ENCODE peak calls at places on chromosome 5, in four cellular contexts. One of them, this sample, is unnamed.

GRCh38 chr5:94517490-94518108 is 100.8 kb downstream of the KIAA0825 start:
- DNase-seq in HepG2: no peak
- DNase-seq in K562: no peak
- DNase-seq in GM12878: no peak
- DNase-seq in this sample: no peak

GRCh38 chr5:61587120-61587519 is 255.1 kb downstream of the ZSWIM6 start:
- DNase-seq in K562: no peak
- DNase-seq in GM12878: no peak
- DNase-seq in HepG2: no peak
- DNase-seq in this sample: no peak

GRCh38 chr5:2271280-2271679 is 388.6 kb upstream of the IRX4 start:
- DNase-seq in GM12878: no peak
- DNase-seq in HepG2: no peak
- DNase-seq in K562: no peak
- DNase-seq in this sample: no peak

GRCh38 chr5:136590581-136590980 is 225.2 kb upstream of the TRPC7 start:
- DNase-seq in HepG2: no peak
- DNase-seq in GM12878: no peak
- DNase-seq in K562: no peak
- DNase-seq in this sample: no peak

GRCh38 chr5:14231156-14231555 is 88.0 kb downstream of the TRIO start:
- DNase-seq in GM12878: no peak
- DNase-seq in HepG2: no peak
- DNase-seq in K562: no peak
- DNase-seq in this sample: no peak

GRCh38 chr5:179439181-179439990 is 94.1 kb upstream of the ADAMTS2 start:
- DNase-seq in GM12878: no peak
- DNase-seq in K562: no peak
- DNase-seq in HepG2: no peak
- DNase-seq in this sample: no peak

GRCh38 chr5:153559926-153560325 is 69.5 kb downstream of the GRIA1 start:
- DNase-seq in HepG2: no peak
- DNase-seq in GM12878: no peak
- DNase-seq in K562: no peak
- DNase-seq in this sample: no peak

GRCh38 chr5:93100433-93100832 is 480.6 kb downstream of the NR2F1-AS1 start:
- DNase-seq in HepG2: no peak
- DNase-seq in GM12878: no peak
- DNase-seq in K562: no peak
- DNase-seq in this sample: no peak

GRCh38 chr5:150780180-150780692 is 1.7 kb downstream of the SMIM3 start:
- DNase-seq in GM12878: peak
- DNase-seq in K562: no peak
- DNase-seq in HepG2: no peak
- DNase-seq in this sample: no peak

GRCh38 chr5:52190737-52191136 is 597.0 kb upstream of the ITGA1 start:
- DNase-seq in HepG2: no peak
- DNase-seq in K562: no peak
- DNase-seq in GM12878: no peak
- DNase-seq in this sample: no peak

GRCh38 chr5:62506659-62507460 is 71.8 kb upstream of the LRRC70 start:
- DNase-seq in K562: no peak
- DNase-seq in HepG2: no peak
- DNase-seq in GM12878: no peak
- DNase-seq in this sample: no peak

GRCh38 chr5:65612298-65612907 is 11.7 kb downstream of the TRIM23 start:
- DNase-seq in GM12878: no peak
- DNase-seq in K562: no peak
- DNase-seq in HepG2: no peak
- DNase-seq in this sample: no peak

GRCh38 chr5:150103678-150104549 is 17.6 kb upstream of the CSF1R start:
- DNase-seq in HepG2: no peak
- DNase-seq in GM12878: no peak
- DNase-seq in K562: no peak
- DNase-seq in this sample: no peak

GRCh38 chr5:93658044-93658443 is 75.0 kb downstream of the NR2F1 start:
- DNase-seq in HepG2: no peak
- DNase-seq in K562: no peak
- DNase-seq in GM12878: no peak
- DNase-seq in this sample: no peak

GRCh38 chr5:74296685-74297084 is 343.8 kb downstream of the ENC1 start:
- DNase-seq in K562: no peak
- DNase-seq in HepG2: no peak
- DNase-seq in GM12878: peak
- DNase-seq in this sample: no peak

GRCh38 chr5:137470111-137470920 is 28.8 kb downstream of the SPOCK1 start:
- DNase-seq in HepG2: no peak
- DNase-seq in K562: no peak
- DNase-seq in GM12878: no peak
- DNase-seq in this sample: no peak

GRCh38 chr5:159095218-159095617 is 4.5 kb downstream of the EBF1 start:
- DNase-seq in GM12878: no peak
- DNase-seq in HepG2: no peak
- DNase-seq in K562: no peak
- DNase-seq in this sample: no peak

GRCh38 chr5:43007246-43007910 is 32.7 kb downstream of the ANXA2R start:
- DNase-seq in K562: peak
- DNase-seq in HepG2: peak
- DNase-seq in GM12878: no peak
- DNase-seq in this sample: no peak

GRCh38 chr5:65394078-65394477 is 87.6 kb downstream of the ADAMTS6 start:
- DNase-seq in HepG2: peak
- DNase-seq in GM12878: no peak
- DNase-seq in K562: no peak
- DNase-seq in this sample: no peak

GRCh38 chr5:71778678-71779276 is 59.7 kb downstream of the CARTPT start:
- DNase-seq in K562: no peak
- DNase-seq in HepG2: peak
- DNase-seq in GM12878: no peak
- DNase-seq in this sample: peak

GRCh38 chr5:64100203-64100602 is 65.4 kb upstream of the RNF180 start:
- DNase-seq in GM12878: no peak
- DNase-seq in HepG2: no peak
- DNase-seq in K562: no peak
- DNase-seq in this sample: no peak

GRCh38 chr5:17898766-17899165 is 264.5 kb downstream of the TAF11L14 start:
- DNase-seq in HepG2: no peak
- DNase-seq in K562: no peak
- DNase-seq in GM12878: no peak
- DNase-seq in this sample: no peak

GRCh38 chr5:170746081-170746951 is 37.2 kb upstream of the GABRP start:
- DNase-seq in HepG2: no peak
- DNase-seq in GM12878: no peak
- DNase-seq in K562: no peak
- DNase-seq in this sample: no peak

GRCh38 chr5:180642181-180643140 is 6.9 kb downstream of the FLT4 start:
- DNase-seq in HepG2: no peak
- DNase-seq in GM12878: no peak
- DNase-seq in K562: no peak
- DNase-seq in this sample: no peak

GRCh38 chr5:175658299-175659145 is 651 bp downstream of the HRH2 start:
- DNase-seq in K562: no peak
- DNase-seq in HepG2: no peak
- DNase-seq in GM12878: no peak
- DNase-seq in this sample: no peak

GRCh38 chr5:67451640-67452279 is 255.2 kb upstream of the CD180 start:
- DNase-seq in K562: no peak
- DNase-seq in GM12878: no peak
- DNase-seq in HepG2: no peak
- DNase-seq in this sample: no peak

GRCh38 chr5:17020586-17021362 is 84.7 kb upstream of the MYO10 start:
- DNase-seq in K562: no peak
- DNase-seq in HepG2: no peak
- DNase-seq in GM12878: no peak
- DNase-seq in this sample: no peak

GRCh38 chr5:5752844-5753243 is 330.4 kb downstream of the ICE1 start:
- DNase-seq in GM12878: peak
- DNase-seq in HepG2: no peak
- DNase-seq in K562: no peak
- DNase-seq in this sample: no peak

GRCh38 chr5:94125107-94125506 is 383.7 kb upstream of the POU5F2 start:
- DNase-seq in K562: no peak
- DNase-seq in HepG2: no peak
- DNase-seq in GM12878: no peak
- DNase-seq in this sample: no peak

GRCh38 chr5:151156732-151157402 is 712 bp downstream of the ANXA6 start:
- DNase-seq in K562: no peak
- DNase-seq in GM12878: no peak
- DNase-seq in HepG2: no peak
- DNase-seq in this sample: peak

GRCh38 chr5:31833710-31834109 is 194.8 kb downstream of the PDZD2 start:
- DNase-seq in GM12878: no peak
- DNase-seq in HepG2: no peak
- DNase-seq in K562: no peak
- DNase-seq in this sample: no peak

GRCh38 chr5:4643190-4643589 is 496.9 kb upstream of the ADAMTS16 start:
- DNase-seq in GM12878: no peak
- DNase-seq in HepG2: no peak
- DNase-seq in K562: no peak
- DNase-seq in this sample: no peak

GRCh38 chr5:144583493-144584154 is 413.0 kb downstream of the KCTD16 start:
- DNase-seq in K562: no peak
- DNase-seq in GM12878: no peak
- DNase-seq in HepG2: no peak
- DNase-seq in this sample: no peak

GRCh38 chr5:85077581-85077980 is 692.9 kb upstream of the EDIL3 start:
- DNase-seq in K562: no peak
- DNase-seq in HepG2: no peak
- DNase-seq in GM12878: no peak
- DNase-seq in this sample: no peak

GRCh38 chr5:148735301-148735700 is 81.0 kb upstream of the HTR4 start:
- DNase-seq in GM12878: no peak
- DNase-seq in K562: no peak
- DNase-seq in HepG2: no peak
- DNase-seq in this sample: no peak

GRCh38 chr5:152246401-152246800 is 158.7 kb downstream of the NMUR2 start:
- DNase-seq in K562: no peak
- DNase-seq in HepG2: peak
- DNase-seq in GM12878: no peak
- DNase-seq in this sample: peak

GRCh38 chr5:1510631-1511030 is 13.1 kb downstream of the LPCAT1 start:
- DNase-seq in HepG2: no peak
- DNase-seq in GM12878: no peak
- DNase-seq in K562: no peak
- DNase-seq in this sample: no peak

GRCh38 chr5:135087950-135088349 is 53.9 kb upstream of the PITX1 start:
- DNase-seq in K562: no peak
- DNase-seq in GM12878: no peak
- DNase-seq in HepG2: no peak
- DNase-seq in this sample: no peak

GRCh38 chr5:135085936-135086235 is 51.9 kb upstream of the PITX1 start:
- DNase-seq in K562: no peak
- DNase-seq in GM12878: no peak
- DNase-seq in HepG2: no peak
- DNase-seq in this sample: no peak

GRCh38 chr5:135085133-135085935 is 51.3 kb upstream of the PITX1 start:
- DNase-seq in HepG2: no peak
- DNase-seq in K562: no peak
- DNase-seq in GM12878: no peak
- DNase-seq in this sample: no peak

GRCh38 chr5:135089912-135090311 is 55.9 kb upstream of the PITX1 start:
- DNase-seq in K562: no peak
- DNase-seq in HepG2: no peak
- DNase-seq in GM12878: no peak
- DNase-seq in this sample: no peak

GRCh38 chr5:135086326-135086725 is 52.3 kb upstream of the PITX1 start:
- DNase-seq in K562: no peak
- DNase-seq in HepG2: no peak
- DNase-seq in GM12878: no peak
- DNase-seq in this sample: no peak
- TF ChIP-seq FOXK2 in K562: no peak
- TF ChIP-seq FOXK2 in HepG2: no peak
- TF ChIP-seq FOXK2 in GM12878: no peak
- TF ChIP-seq FOXK2 in this sample: no peak

DNA sequence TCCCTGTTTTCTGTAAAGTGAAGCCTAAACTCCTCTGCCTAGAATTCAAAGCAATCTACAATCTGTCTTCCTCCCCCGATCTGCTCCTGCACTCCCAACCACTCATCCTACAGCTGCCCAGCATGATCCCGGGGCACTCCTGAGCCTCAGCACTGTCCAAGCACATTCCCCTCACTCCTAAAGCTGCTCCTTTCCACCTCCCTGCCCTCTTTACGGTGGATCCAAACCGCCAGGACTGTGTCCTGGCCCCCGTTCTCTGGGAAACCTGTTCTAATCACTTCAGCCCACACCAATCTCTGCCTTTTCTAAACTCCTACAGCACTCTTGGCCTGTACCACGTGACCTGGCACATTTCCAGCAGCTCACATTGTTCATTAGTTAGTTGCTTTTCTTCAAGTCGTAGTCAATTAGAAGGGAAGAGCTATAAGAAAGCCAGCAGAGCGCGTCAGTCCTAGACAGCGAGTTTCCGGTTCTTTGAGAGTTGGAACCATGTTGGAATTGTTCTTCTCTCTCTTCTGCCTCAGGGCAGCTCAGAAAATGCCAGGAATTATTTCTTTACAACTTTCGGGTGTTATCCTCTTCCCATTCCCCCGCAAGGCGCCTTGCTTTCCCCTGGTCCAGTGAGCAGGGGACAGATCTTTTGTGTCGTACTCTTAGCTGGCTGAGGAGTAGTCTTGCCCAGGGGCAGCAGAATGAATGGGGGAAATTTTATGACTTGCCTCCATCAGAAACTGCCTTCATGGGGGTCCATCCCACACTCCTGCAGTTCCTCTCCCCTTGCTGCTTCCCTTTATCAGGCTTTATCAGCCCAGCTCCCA is 60.7 kb downstream of the NRG2 start:
- DNase-seq in GM12878: no peak
- DNase-seq in K562: peak
- DNase-seq in HepG2: no peak
- DNase-seq in this sample: peak
- TF ChIP-seq TARDBP in GM12878: no peak
- TF ChIP-seq TARDBP in K562: no peak
- TF ChIP-seq TARDBP in HepG2: no peak
- TF ChIP-seq TARDBP in this sample: no peak

GRCh38 chr5:143019614-143020515 is 249.7 kb downstream of the ARHGAP26 start:
- DNase-seq in GM12878: peak
- DNase-seq in K562: no peak
- DNase-seq in HepG2: no peak
- DNase-seq in this sample: no peak

GRCh38 chr5:143016777-143017374 is 246.7 kb downstream of the ARHGAP26 start:
- DNase-seq in K562: peak
- DNase-seq in HepG2: no peak
- DNase-seq in GM12878: no peak
- DNase-seq in this sample: peak

GRCh38 chr5:143021595-143021994 is 251.4 kb downstream of the ARHGAP26 start:
- DNase-seq in GM12878: no peak
- DNase-seq in HepG2: no peak
- DNase-seq in K562: no peak
- DNase-seq in this sample: no peak

GRCh38 chr5:143019157-143019556 is 249.0 kb downstream of the ARHGAP26 start:
- DNase-seq in K562: no peak
- DNase-seq in HepG2: no peak
- DNase-seq in GM12878: no peak
- DNase-seq in this sample: no peak

GRCh38 chr5:143017992-143018391 is 247.8 kb downstream of the ARHGAP26 start:
- DNase-seq in K562: no peak
- DNase-seq in GM12878: no peak
- DNase-seq in HepG2: no peak
- DNase-seq in this sample: no peak
- TF ChIP-seq FOXK2 in K562: no peak
- TF ChIP-seq FOXK2 in GM12878: no peak
- TF ChIP-seq FOXK2 in HepG2: no peak
- TF ChIP-seq FOXK2 in this sample: no peak

GRCh38 chr5:78597858-78598415 is 50.6 kb downstream of the LHFPL2 start:
- DNase-seq in HepG2: no peak
- DNase-seq in GM12878: no peak
- DNase-seq in K562: no peak
- DNase-seq in this sample: no peak
- TF ChIP-seq TARDBP in HepG2: no peak
- TF ChIP-seq TARDBP in GM12878: no peak
- TF ChIP-seq TARDBP in K562: no peak
- TF ChIP-seq TARDBP in this sample: no peak